ENCODE peak calls at places on chromosomes 3 and 15, in seven cellular contexts. F is uterus; X is A549; Z is activated effector memory CD4-positive, alpha-beta T cell treated with Interleukin-2 at 50 U/mL for 16 hours; D is PC-3; I is effector memory CD4-positive, alpha-beta T cell; T is Caco-2. M is an unnamed sample.

GRCh38 chr3:114392831-114393230 is 99.0 kb downstream of the TIGIT start:
- DNase-seq in D (no peak), F (no peak), Z (no peak), X (no peak), T (no peak), I (no peak), M (no peak)

GRCh38 chr3:158911586-158911985 is 109.7 kb downstream of the MFSD1 start:
- DNase-seq in D (peak; percentile 73), T (no peak), I (no peak), X (no peak), F (no peak), Z (no peak), M (no peak)

GRCh38 chr15:58357529-58358476 is 74.0 kb upstream of the LIPC start:
- DNase-seq in Z (no peak), I (no peak), D (no peak), X (peak; percentile 29), T (no peak), F (no peak), M (no peak)

GRCh38 chr3:194079702-194080172 is 56.2 kb upstream of the HES1 start:
- DNase-seq in X (no peak), D (no peak), F (no peak), Z (no peak), T (no peak), I (no peak), M (no peak)

GRCh38 chr3:64109438-64109837 is 86.1 kb upstream of the PSMD6 start:
- DNase-seq in I (no peak), Z (no peak), X (peak; percentile 9), T (peak; percentile 22), D (no peak), F (no peak), M (peak; percentile 42)

GRCh38 chr15:49852756-49853155 is 231.9 kb downstream of the DTWD1 start:
- DNase-seq in Z (no peak), X (no peak), F (no peak), D (no peak), I (no peak), T (no peak), M (no peak)

GRCh38 chr3:115436767-115437301 is 186.5 kb upstream of the GAP43 start:
- DNase-seq in T (peak; percentile 2), D (peak; percentile 80), X (peak; percentile 85), I (no peak), F (no peak), Z (no peak), M (no peak)

GRCh38 chr3:11583638-11584046 is 60.1 kb downstream of the VGLL4 start:
- DNase-seq in X (no peak), T (no peak), F (peak; percentile 27), Z (no peak), I (no peak), D (no peak), M (no peak)

GRCh38 chr3:190155752-190156151 is 35.1 kb upstream of the P3H2 start:
- DNase-seq in D (peak; percentile 34), T (no peak), F (no peak), Z (no peak), X (no peak), I (no peak), M (peak; percentile 39)

GRCh38 chr3:151084893-151085226 is 604 bp upstream of the MED12L start:
- DNase-seq in X (no peak), I (no peak), T (no peak), F (no peak), D (no peak), Z (no peak), M (no peak)

GRCh38 chr3:97821413-97821809 is 400 bp upstream of the CRYBG3 start:
- DNase-seq in F (no peak), X (no peak), I (no peak), D (no peak), Z (no peak), T (peak; percentile 35), M (peak; percentile 40)

GRCh38 chr15:29457729-29458128 is 188.1 kb upstream of the NSMCE3 start:
- DNase-seq in I (no peak), T (no peak), D (no peak), Z (no peak), F (no peak), X (no peak), M (no peak)

GRCh38 chr3:134371542-134372324 is 2.5 kb downstream of the AMOTL2 start:
- DNase-seq in Z (no peak), F (no peak), T (peak; percentile 18), X (no peak), I (no peak), D (no peak), M (no peak)

GRCh38 chr3:16890605-16891333 is 6.0 kb downstream of the PLCL2 start:
- DNase-seq in I (no peak), X (no peak), D (peak; percentile 79), F (no peak), T (no peak), Z (no peak), M (no peak)

GRCh38 chr15:82081904-82082810 is 36.3 kb upstream of the MEX3B start:
- DNase-seq in D (peak; percentile 68), F (no peak), T (no peak), X (peak; percentile 28), Z (no peak), I (no peak), M (no peak)

GRCh38 chr15:63986751-63987341 is 59.4 kb downstream of the DAPK2 start:
- DNase-seq in X (no peak), Z (no peak), F (no peak), T (no peak), D (no peak), I (no peak), M (no peak)

GRCh38 chr3:195909645-195910498 is 1.5 kb upstream of the TNK2 start:
- DNase-seq in F (peak; percentile 88), I (peak; percentile 85), T (peak; percentile 88), X (peak; percentile 66), Z (peak; percentile 90), D (peak; percentile 84), M (peak; percentile 89)

GRCh38 chr3:69407908-69408307 is 22.0 kb upstream of the FRMD4B start:
- DNase-seq in Z (no peak), X (no peak), T (no peak), I (no peak), D (no peak), F (no peak), M (no peak)

GRCh38 chr15:60179786-60180391 is 175.8 kb downstream of the FOXB1 start:
- DNase-seq in T (peak; percentile 32), I (no peak), F (no peak), D (peak; percentile 65), Z (no peak), X (peak; percentile 60), M (no peak)

GRCh38 chr3:157574580-157574979 is 71.4 kb upstream of the VEPH1 start:
- DNase-seq in F (no peak), Z (no peak), T (no peak), D (no peak), X (no peak), I (no peak), M (no peak)

GRCh38 chr3:30749230-30749629 is 142.8 kb downstream of the TGFBR2 start:
- DNase-seq in D (peak; percentile 70), X (no peak), T (no peak), F (no peak), Z (no peak), I (no peak), M (no peak)

GRCh38 chr15:38367476-38367875 is 86.5 kb upstream of the FAM98B start:
- DNase-seq in F (no peak), D (no peak), Z (no peak), I (no peak), T (no peak), X (no peak), M (no peak)

GRCh38 chr15:50676799-50677483 is 9.7 kb downstream of the TRPM7 start:
- DNase-seq in F (no peak), T (peak; percentile 26), D (no peak), I (no peak), Z (no peak), X (peak; percentile 74), M (no peak)

GRCh38 chr3:145557405-145557804 is 603.6 kb downstream of the PLOD2 start:
- DNase-seq in F (no peak), D (peak; percentile 3), T (no peak), X (peak; percentile 60), I (no peak), Z (no peak), M (no peak)

GRCh38 chr3:46926871-46927717 is 49.5 kb downstream of the CCDC12 start:
- DNase-seq in F (peak; percentile 6), T (no peak), D (no peak), I (no peak), X (no peak), Z (peak; percentile 29), M (peak; percentile 24)

GRCh38 chr15:52031542-52031941 is 12.5 kb downstream of the MAPK6 start:
- DNase-seq in F (no peak), X (peak; percentile 61), Z (no peak), T (no peak), I (no peak), D (peak; percentile 60), M (peak; percentile 49)

GRCh38 chr3:43410575-43410974 is 124.2 kb downstream of the SNRK start:
- DNase-seq in D (no peak), Z (no peak), X (no peak), I (no peak), T (no peak), F (no peak), M (no peak)

GRCh38 chr3:14312375-14312774 is 90.0 kb upstream of the SLC6A6 start:
- DNase-seq in D (no peak), X (no peak), I (no peak), Z (no peak), T (peak; percentile 59), F (no peak), M (no peak)

GRCh38 chr3:151835751-151836550 is 22.0 kb downstream of the AADAC start:
- DNase-seq in Z (no peak), X (peak; percentile 41), T (no peak), I (no peak), D (no peak), F (no peak), M (no peak)

GRCh38 chr3:42228796-42229195 is 37.2 kb downstream of the CCK start:
- DNase-seq in X (peak; percentile 21), I (no peak), T (peak; percentile 22), F (no peak), D (peak; percentile 74), Z (no peak), M (no peak)

GRCh38 chr15:34610388-34610787 is 26.9 kb upstream of the GOLGA8B start:
- DNase-seq in F (no peak), T (no peak), X (peak; percentile 44), I (no peak), Z (no peak), D (peak; percentile 56), M (no peak)

GRCh38 chr3:195708626-195709481 is 11.9 kb upstream of the MUC20 start:
- DNase-seq in F (no peak), Z (no peak), T (no peak), D (no peak), X (no peak), I (no peak), M (no peak)

GRCh38 chr3:112124901-112125607 is 8.0 kb downstream of the GCSAM start:
- DNase-seq in Z (no peak), I (no peak), X (no peak), T (no peak), D (no peak), F (no peak), M (no peak)

GRCh38 chr3:52784021-52784621 is 6.7 kb downstream of the ITIH1 start:
- DNase-seq in T (no peak), D (no peak), I (no peak), X (no peak), Z (no peak), F (no peak), M (peak; percentile 15)

GRCh38 chr3:149401926-149402310 is 24.5 kb upstream of the TM4SF1 start:
- DNase-seq in T (no peak), Z (no peak), I (no peak), D (no peak), F (no peak), X (peak; percentile 64), M (no peak)

GRCh38 chr3:65245133-65246076 is 557.6 kb upstream of the ADAMTS9 start:
- DNase-seq in X (no peak), T (no peak), Z (no peak), F (no peak), I (no peak), D (no peak), M (no peak)

GRCh38 chr15:101138913-101139880 is 112.7 kb downstream of the CHSY1 start:
- DNase-seq in D (no peak), X (no peak), F (no peak), Z (no peak), I (no peak), T (no peak), M (no peak)

GRCh38 chr3:125110876-125111480 is 55.2 kb upstream of the HEG1 start:
- DNase-seq in F (no peak), T (no peak), X (no peak), Z (no peak), D (no peak), I (no peak), M (no peak)

M was measured in left colon.